ENCODE peak calls at places on chromosome 9, in nine cellular contexts. A is PC-9, X is right cardiac atrium, V is HepG2, Q is neural progenitor cell, T is transverse colon, E is ascending aorta, Y is OCI-LY7, I is heart right ventricle. N is an unnamed sample. For H3K9me3, the result is how much of the 10 kb centered on the place peaks cover.

GRCh38 chr9:121819511-121820231 is 168.2 kb downstream of the DAB2IP start:
- DNase-seq in A (no peak), E (no peak), Y (peak), Q (peak), T (no peak), X (no peak), V (no peak), I (no peak), N (no peak)

GRCh38 chr9:126947529-126947928 is 32.9 kb downstream of the RALGPS1 start:
- DNase-seq in Y (peak), T (no peak), I (no peak), A (peak), X (no peak), V (no peak), Q (peak), E (no peak), N (no peak)

GRCh38 chr9:89799221-89799620 is 194.4 kb downstream of the GADD45G start:
- DNase-seq in A (no peak), E (no peak), V (no peak), Q (no peak), I (no peak), Y (no peak), X (no peak), T (no peak), N (no peak)

GRCh38 chr9:9229269-9229668 is 1383.5 kb downstream of the PTPRD start:
- DNase-seq in X (no peak), Q (no peak), A (no peak), E (no peak), V (no peak), T (no peak), I (no peak), Y (no peak), N (no peak)

GRCh38 chr9:125763373-125763772 is 16.2 kb downstream of the PBX3 start:
- DNase-seq in T (no peak), V (peak), E (no peak), Q (peak), A (peak), X (no peak), I (no peak), Y (no peak), N (peak)

GRCh38 chr9:19615036-19615435 is 173.8 kb downstream of the SLC24A2 start:
- DNase-seq in X (no peak), A (no peak), V (no peak), I (no peak), Y (no peak), Q (no peak), T (no peak), E (no peak), N (no peak)

GRCh38 chr9:81822967-81823366 is 105.3 kb upstream of the SPATA31D4 start:
- DNase-seq in V (no peak), Q (peak), E (no peak), T (no peak), I (no peak), A (no peak), Y (no peak), X (no peak), N (no peak)

GRCh38 chr9:90946981-90947380 is 145.4 kb downstream of the SYK start:
- DNase-seq in V (no peak), X (no peak), E (no peak), Y (no peak), I (no peak), Q (no peak), A (peak), T (no peak), N (peak)

GRCh38 chr9:77469515-77470197 is 178.5 kb downstream of the GNA14 start:
- DNase-seq in A (no peak), X (no peak), Q (no peak), Y (no peak), E (no peak), I (no peak), V (no peak), T (no peak), N (no peak)

GRCh38 chr9:109098960-109099308 is 20.8 kb downstream of the TMEM245 start:
- DNase-seq in Q (no peak), A (no peak), V (no peak), X (no peak), E (no peak), I (no peak), Y (no peak), T (no peak), N (peak)

DNA sequence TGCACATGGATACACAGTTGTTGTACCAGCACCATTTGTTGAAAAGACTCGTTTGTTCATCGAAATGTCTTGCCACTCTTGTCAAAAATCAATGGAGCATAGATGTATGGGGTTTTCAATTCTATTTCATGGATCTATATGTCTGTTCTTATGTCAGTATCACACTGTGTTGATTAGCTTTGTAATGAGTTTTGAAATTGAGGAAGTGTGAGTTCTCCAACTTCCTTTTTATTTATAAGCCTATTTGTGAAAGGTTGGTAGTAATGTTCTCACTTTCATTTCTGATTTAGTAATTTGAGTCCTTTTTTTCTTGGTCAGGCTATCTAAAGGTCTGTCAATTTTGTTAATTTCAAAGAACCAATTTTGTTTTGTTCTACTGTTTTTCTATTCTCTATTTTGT is 26.1 kb downstream of the ZNF510 start:
- DNase-seq in X (no peak), V (no peak), T (no peak), Q (no peak), Y (peak), E (no peak), I (no peak), A (no peak), N (no peak)
- H3K9me3 ChIP-seq in X (under half), V (half or more), T (half or more), Q (under half), Y (under half), E (half or more), I (half or more), A (under half), N (under half)

GRCh38 chr9:135648494-135649410 is 9.4 kb upstream of the GLT6D1 start:
- DNase-seq in X (no peak), V (no peak), T (no peak), Y (no peak), E (no peak), I (no peak), A (no peak), Q (peak), N (no peak)
- H3K9me3 ChIP-seq in X (under half), V (half or more), T (under half), Y (under half), E (under half), I (under half), A (under half), Q (under half), N (under half)

GRCh38 chr9:135224921-135225541 is 137.6 kb downstream of the OLFM1 start:
- DNase-seq in X (no peak), T (no peak), I (no peak), Q (peak), V (no peak), E (no peak), A (no peak), Y (no peak), N (no peak)

GRCh38 chr9:135228345-135228982 is 141.0 kb downstream of the OLFM1 start:
- DNase-seq in X (no peak), I (peak), T (no peak), Y (no peak), V (no peak), E (no peak), Q (no peak), A (no peak), N (no peak)

GRCh38 chr9:135227641-135228251 is 140.3 kb downstream of the OLFM1 start:
- DNase-seq in Y (no peak), Q (no peak), X (no peak), T (no peak), V (no peak), A (no peak), E (no peak), I (peak), N (no peak)

GRCh38 chr9:135225619-135226228 is 138.3 kb downstream of the OLFM1 start:
- DNase-seq in Q (no peak), A (no peak), V (no peak), T (no peak), Y (no peak), X (no peak), I (no peak), E (no peak), N (no peak)

DNA sequence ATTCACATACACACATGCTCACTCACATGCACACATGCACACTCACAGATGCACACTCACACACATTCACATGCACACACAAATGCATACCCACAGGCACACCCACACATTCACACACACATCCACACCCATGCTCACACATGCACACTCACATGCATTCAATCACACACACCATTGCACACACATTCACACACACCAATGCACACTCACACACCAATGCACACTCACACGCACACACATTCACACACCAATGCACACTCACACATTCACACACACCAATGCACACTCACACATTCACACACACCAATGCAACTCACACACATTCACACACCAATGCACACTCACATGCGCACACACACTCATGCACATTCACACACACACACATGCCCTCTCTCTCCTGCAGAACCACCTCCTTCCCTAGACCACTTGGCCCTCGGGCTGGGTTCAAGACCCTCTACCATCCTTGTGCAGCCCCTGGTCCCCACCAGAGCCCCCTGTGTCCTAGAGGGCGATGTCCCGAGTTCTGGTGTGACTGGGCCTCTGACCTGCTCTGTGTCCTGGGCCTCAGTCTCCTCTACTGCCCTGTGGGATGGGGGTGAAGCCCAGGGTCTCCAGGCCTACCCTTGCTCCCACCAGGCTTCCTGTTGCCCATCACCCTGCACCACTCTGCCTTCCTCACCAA is 139.0 kb downstream of the OLFM1 start:
- DNase-seq in V (no peak), X (no peak), Y (no peak), T (no peak), A (no peak), E (no peak), Q (no peak), I (no peak), N (no peak)
- H3K9me3 ChIP-seq in V (under half), X (under half), Y (under half), T (under half), A (under half), E (under half), Q (under half), I (under half), N (under half)

DNA sequence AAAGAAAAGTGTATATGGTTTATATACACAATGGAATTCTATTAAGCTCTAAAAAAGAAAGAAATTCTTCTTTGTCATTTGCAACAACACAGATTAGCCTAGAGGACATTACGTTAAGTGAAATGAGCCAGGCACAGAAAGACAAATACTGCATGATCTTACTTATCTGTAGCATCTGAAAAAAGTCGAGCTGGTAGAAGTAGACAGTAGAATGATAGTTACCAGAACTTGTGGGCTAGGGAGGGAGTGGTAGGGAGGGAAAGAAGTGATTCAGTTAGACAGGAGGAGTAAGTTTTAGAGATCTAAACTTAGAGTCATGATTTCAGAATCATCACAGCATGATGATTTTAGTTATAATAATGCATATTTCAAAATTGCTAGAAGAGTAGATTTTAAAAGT is 184.6 kb downstream of the TLE4 start:
- DNase-seq in V (no peak), T (no peak), Y (no peak), E (no peak), Q (no peak), X (no peak), I (no peak), A (no peak), N (no peak)
- H3K9me3 ChIP-seq in V (half or more), T (under half), Y (under half), E (under half), Q (under half), X (under half), I (under half), A (under half), N (under half)

GRCh38 chr9:113898596-113898995 is 22.5 kb downstream of the ZNF618 start:
- DNase-seq in T (no peak), E (no peak), Y (no peak), V (no peak), Q (no peak), X (no peak), I (no peak), A (no peak), N (no peak)

GRCh38 chr9:113901196-113901818 is 25.2 kb downstream of the ZNF618 start:
- DNase-seq in Q (peak), A (no peak), T (no peak), E (no peak), X (peak), I (no peak), V (no peak), Y (no peak), N (no peak)

GRCh38 chr9:113896713-113897112 is 20.6 kb downstream of the ZNF618 start:
- DNase-seq in Y (no peak), A (no peak), T (no peak), Q (no peak), I (no peak), X (no peak), E (no peak), V (no peak), N (no peak)

GRCh38 chr9:113898151-113898550 is 22.0 kb downstream of the ZNF618 start:
- DNase-seq in I (no peak), Y (no peak), Q (no peak), E (no peak), T (no peak), V (no peak), X (no peak), A (no peak), N (no peak)

GRCh38 chr9:113899205-113899604 is 23.1 kb downstream of the ZNF618 start:
- DNase-seq in T (no peak), Q (no peak), Y (no peak), X (no peak), V (no peak), I (no peak), A (no peak), E (no peak), N (no peak)
- H3K9me3 ChIP-seq in T (under half), Q (under half), Y (under half), X (under half), V (under half), I (under half), A (under half), E (under half), N (under half)